ENCODE peak calls at places on chromosomes 16 and 17, in seven cellular contexts. R, P, W, E, S, F and O are unnamed samples.

GRCh38 chr17:35372846-35373531 is 432 bp downstream of the SLFN11 start:
- DNase-seq in R (no peak), P (peak; percentile 14), W (no peak), E (no peak), S (peak; percentile 16), F (peak; percentile 46), O (no peak)

GRCh38 chr17:82097187-82097918 is 683 bp downstream of the FASN start:
- DNase-seq in R (no peak), P (no peak), W (no peak), E (no peak), S (no peak), F (no peak), O (no peak)

GRCh38 chr16:50093607-50094570 is 28.1 kb downstream of the HEATR3 start:
- DNase-seq in R (no peak), P (peak; percentile 11), W (no peak), E (no peak), S (no peak), F (no peak), O (no peak)

GRCh38 chr16:7268182-7268581 is 64.5 kb upstream of the RBFOX1 start:
- DNase-seq in R (no peak), P (no peak), W (peak; percentile 40), E (peak; percentile 32), S (no peak), F (no peak), O (no peak)

GRCh38 chr17:49290690-49291326 is 60.2 kb upstream of the PHOSPHO1 start:
- DNase-seq in R (no peak), P (no peak), W (no peak), E (no peak), S (no peak), F (no peak), O (peak; percentile 21)

GRCh38 chr17:9368631-9369030 is 207.0 kb downstream of the STX8 start:
- DNase-seq in R (no peak), P (no peak), W (no peak), E (no peak), S (no peak), F (no peak), O (no peak)

GRCh38 chr17:47208744-47209488 is at the start of gene MYL4:
- DNase-seq in R (no peak), P (no peak), W (no peak), E (no peak), S (no peak), F (no peak), O (no peak)

GRCh38 chr16:78437352-78437968 is 338.0 kb downstream of the WWOX start:
- DNase-seq in R (peak; percentile 51), P (no peak), W (no peak), E (peak; percentile 2), S (no peak), F (peak; percentile 47), O (no peak)

GRCh38 chr16:81457326-81458133 is 12.9 kb downstream of the CMIP start:
- DNase-seq in R (no peak), P (no peak), W (no peak), E (no peak), S (no peak), F (no peak), O (no peak)

GRCh38 chr17:59330314-59330942 is 1.0 kb upstream of the YPEL2 start:
- DNase-seq in R (no peak), P (peak; percentile 11), W (no peak), E (no peak), S (no peak), F (peak; percentile 19), O (no peak)

GRCh38 chr17:78412403-78412802 is 34.0 kb downstream of the PGS1 start:
- DNase-seq in R (no peak), P (no peak), W (no peak), E (no peak), S (no peak), F (no peak), O (no peak)

GRCh38 chr16:4316732-4317461 is 1.0 kb downstream of the GLIS2 start:
- DNase-seq in R (no peak), P (no peak), W (peak; percentile 69), E (no peak), S (no peak), F (no peak), O (no peak)

GRCh38 chr17:18261146-18261515 is 669 bp downstream of the MIEF2 start:
- DNase-seq in R (peak; percentile 55), P (peak; percentile 57), W (no peak), E (no peak), S (no peak), F (no peak), O (peak; percentile 60)

GRCh38 chr17:81723651-81724209 is 11.6 kb downstream of the SLC25A10 start:
- DNase-seq in R (no peak), P (peak; percentile 81), W (no peak), E (no peak), S (no peak), F (no peak), O (no peak)

GRCh38 chr16:2938206-2938605 is 25.9 kb upstream of the KREMEN2 start:
- DNase-seq in R (no peak), P (no peak), W (no peak), E (no peak), S (no peak), F (no peak), O (no peak)

GRCh38 chr17:12114686-12115418 is 94.2 kb downstream of the MAP2K4 start:
- DNase-seq in R (no peak), P (no peak), W (no peak), E (no peak), S (no peak), F (no peak), O (no peak)

GRCh38 chr16:31242197-31242596 is 17.6 kb upstream of the ITGAM start:
- DNase-seq in R (no peak), P (no peak), W (no peak), E (no peak), S (no peak), F (no peak), O (no peak)

GRCh38 chr17:11991461-11991860 is 5.8 kb downstream of the ZNF18 start:
- DNase-seq in R (no peak), P (no peak), W (no peak), E (no peak), S (no peak), F (no peak), O (no peak)

GRCh38 chr16:27458987-27459688 is 57.2 kb downstream of the IL21R start:
- DNase-seq in R (no peak), P (no peak), W (no peak), E (no peak), S (no peak), F (no peak), O (no peak)

GRCh38 chr17:19533718-19534561 is at the start of gene SLC47A1:
- DNase-seq in R (no peak), P (no peak), W (no peak), E (no peak), S (no peak), F (peak; percentile 42), O (no peak)

GRCh38 chr17:31856750-31857149 is 2.3 kb downstream of the COPRS start:
- DNase-seq in R (no peak), P (no peak), W (no peak), E (no peak), S (no peak), F (no peak), O (no peak)

GRCh38 chr16:48126801-48127644 is 28.8 kb downstream of the ABCC12 start:
- DNase-seq in R (no peak), P (peak; percentile 15), W (peak; percentile 79), E (no peak), S (no peak), F (no peak), O (peak; percentile 93)

GRCh38 chr17:8064590-8065019 is 22.9 kb downstream of the ALOX12B start:
- DNase-seq in R (no peak), P (no peak), W (no peak), E (no peak), S (no peak), F (no peak), O (no peak)

GRCh38 chr16:3119701-3120408 is 7.5 kb downstream of the ZNF205 start:
- DNase-seq in R (no peak), P (no peak), W (no peak), E (no peak), S (no peak), F (no peak), O (no peak)

GRCh38 chr17:50518265-50519023 is 10.2 kb downstream of the MYCBPAP start:
- DNase-seq in R (no peak), P (no peak), W (no peak), E (no peak), S (no peak), F (no peak), O (no peak)

GRCh38 chr16:82732461-82732860 is 105.7 kb downstream of the CDH13 start:
- DNase-seq in R (no peak), P (no peak), W (no peak), E (no peak), S (no peak), F (no peak), O (no peak)

GRCh38 chr16:74641969-74642368 is 24.7 kb downstream of the RFWD3 start:
- DNase-seq in R (no peak), P (no peak), W (no peak), E (no peak), S (no peak), F (no peak), O (no peak)

GRCh38 chr17:47862621-47863440 is 11.9 kb upstream of the SP6 start:
- DNase-seq in R (no peak), P (no peak), W (no peak), E (no peak), S (no peak), F (no peak), O (peak; percentile 38)

GRCh38 chr16:84950906-84951305 is 60.4 kb downstream of the ZDHHC7 start:
- DNase-seq in R (no peak), P (no peak), W (no peak), E (no peak), S (no peak), F (peak; percentile 50), O (no peak)

GRCh38 chr17:48043171-48043570 is 5.0 kb upstream of the NFE2L1 start:
- DNase-seq in R (no peak), P (no peak), W (no peak), E (no peak), S (no peak), F (no peak), O (no peak)

GRCh38 chr16:30406911-30407793 is at the start of gene ZNF771:
- DNase-seq in R (peak; percentile 94), P (peak; percentile 92), W (peak; percentile 85), E (peak; percentile 89), S (peak; percentile 83), F (peak; percentile 96), O (peak; percentile 69)

GRCh38 chr16:20612551-20613470 is 36.6 kb upstream of the ACSM2B start:
- DNase-seq in R (no peak), P (no peak), W (peak; percentile 88), E (no peak), S (no peak), F (no peak), O (no peak)